ENCODE peak calls at places on chromosomes 16 and 17, in nine cellular contexts. M is AG04450, L is AG09319, T is body of pancreas, N is cardiac muscle cell, U is nephron progenitor cell, G is tibial nerve, Y is Calu3, I is lower lobe of right lung. R is an unnamed sample.

GRCh38 chr17:59618894-59619312 is 792 bp upstream of the CLTC start:
- DNase-seq in M (no peak), N (no peak), T (no peak), I (no peak), Y (no peak), L (peak), U (no peak), G (peak), R (peak)

GRCh38 chr16:81548901-81549546 is 104.4 kb downstream of the CMIP start:
- DNase-seq in U (no peak), L (no peak), T (peak), G (no peak), N (no peak), Y (peak), M (no peak), I (peak), R (no peak)

GRCh38 chr16:15996432-15997109 is 47.2 kb downstream of the ABCC1 start:
- DNase-seq in U (no peak), I (no peak), T (peak), G (peak), M (peak), N (peak), L (peak), Y (peak), R (no peak)

GRCh38 chr17:80113033-80113484 is 11.7 kb downstream of the GAA start:
- DNase-seq in G (no peak), I (no peak), N (no peak), T (no peak), Y (no peak), U (no peak), L (no peak), M (no peak), R (no peak)

GRCh38 chr16:4496305-4496704 is 20.1 kb downstream of the HMOX2 start:
- DNase-seq in U (no peak), M (no peak), L (no peak), T (no peak), G (no peak), Y (peak), N (no peak), I (no peak), R (no peak)

GRCh38 chr16:14454391-14454790 is 175.7 kb downstream of the PARN start:
- DNase-seq in M (peak), L (no peak), I (no peak), N (peak), G (no peak), U (no peak), Y (no peak), T (no peak), R (no peak)

GRCh38 chr17:49378311-49378710 is 16.3 kb upstream of the ZNF652 start:
- DNase-seq in U (no peak), Y (no peak), M (no peak), T (no peak), I (no peak), L (no peak), G (no peak), N (no peak), R (no peak)

GRCh38 chr17:77894126-77894956 is 64.2 kb upstream of the TNRC6C start:
- DNase-seq in L (no peak), U (no peak), I (no peak), N (no peak), M (no peak), G (no peak), T (no peak), Y (no peak), R (no peak)

GRCh38 chr17:49775546-49776260 is 11.8 kb upstream of the FAM117A start:
- DNase-seq in L (no peak), N (peak), Y (no peak), I (no peak), U (peak), T (no peak), G (no peak), M (no peak), R (no peak)

GRCh38 chr16:15649727-15650018 is 372 bp upstream of the NDE1 start:
- DNase-seq in T (no peak), M (no peak), N (no peak), I (no peak), G (no peak), U (no peak), Y (no peak), L (no peak), R (no peak)

GRCh38 chr16:56628486-56629035 is 3.0 kb downstream of the MT1E start:
- DNase-seq in G (no peak), Y (no peak), T (no peak), L (no peak), N (no peak), U (no peak), M (no peak), I (no peak), R (no peak)

GRCh38 chr17:71180801-71181385 is 939.9 kb upstream of the SOX9 start:
- DNase-seq in I (no peak), Y (no peak), T (peak), U (peak), M (peak), G (no peak), L (no peak), N (peak), R (no peak)

DNA sequence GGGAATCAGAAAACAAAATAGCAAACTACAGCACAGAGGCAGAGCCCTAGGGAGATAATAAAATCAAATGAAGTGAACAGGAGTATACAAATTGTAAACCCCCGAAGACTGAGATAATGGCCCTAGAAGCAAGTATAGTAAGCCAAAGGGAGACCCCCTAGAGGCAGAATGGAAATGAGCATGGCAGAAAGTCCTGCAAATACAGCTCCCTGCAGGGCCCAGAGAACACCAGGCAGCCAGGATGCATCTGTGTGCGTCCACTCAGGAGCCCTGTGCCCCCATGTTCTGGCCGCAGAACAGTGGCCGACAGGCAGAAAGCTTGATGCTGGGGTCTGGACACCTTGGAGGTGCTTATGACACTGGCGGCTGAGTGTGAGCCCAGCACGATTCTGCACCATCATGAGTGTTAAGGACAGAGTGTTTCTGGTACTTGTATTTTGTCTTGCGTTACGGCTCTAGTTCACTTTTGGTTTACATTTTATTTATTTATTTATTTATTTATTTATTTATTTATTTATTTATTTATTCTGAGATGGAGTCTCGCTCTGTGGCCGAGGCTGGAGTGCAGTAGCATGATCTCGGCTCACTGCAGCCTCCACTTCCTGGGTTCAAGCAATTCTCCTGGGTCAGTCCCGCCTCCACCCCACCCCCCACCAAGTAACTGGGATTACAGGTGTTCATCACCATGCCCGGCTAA is 48.7 kb downstream of the RGS9 start:
- DNase-seq in U (no peak), G (no peak), M (no peak), L (no peak), I (no peak), T (no peak), N (no peak), Y (no peak), R (no peak)
- TF ChIP-seq CTCF in U (no peak), G (no peak), M (no peak), L (no peak), I (no peak), T (no peak), N (no peak), Y (no peak), R (no peak)

GRCh38 chr17:8791248-8791909 is 7.8 kb downstream of the MFSD6L start:
- DNase-seq in N (no peak), T (no peak), G (no peak), Y (no peak), L (no peak), I (no peak), M (no peak), U (no peak), R (no peak)
- TF ChIP-seq CTCF in N (peak), T (no peak), G (no peak), Y (no peak), L (no peak), I (no peak), M (peak), U (no peak), R (no peak)

GRCh38 chr17:28547623-28548416 is 4.6 kb downstream of the UNC119 start:
- DNase-seq in I (peak), N (peak), T (peak), G (peak), U (peak), Y (peak), M (no peak), L (no peak), R (peak)

GRCh38 chr17:28550858-28551257 is 1.6 kb downstream of the UNC119 start:
- DNase-seq in U (peak), T (no peak), G (no peak), L (no peak), N (no peak), M (no peak), Y (no peak), I (no peak), R (no peak)

GRCh38 chr17:28547096-28547622 is 5.3 kb downstream of the UNC119 start:
- DNase-seq in U (no peak), Y (no peak), M (no peak), G (no peak), T (no peak), L (no peak), N (no peak), I (no peak), R (no peak)

GRCh38 chr17:28549274-28550132 is 2.9 kb downstream of the UNC119 start:
- DNase-seq in N (no peak), I (no peak), G (no peak), Y (no peak), L (no peak), M (no peak), U (no peak), T (peak), R (peak)

DNA sequence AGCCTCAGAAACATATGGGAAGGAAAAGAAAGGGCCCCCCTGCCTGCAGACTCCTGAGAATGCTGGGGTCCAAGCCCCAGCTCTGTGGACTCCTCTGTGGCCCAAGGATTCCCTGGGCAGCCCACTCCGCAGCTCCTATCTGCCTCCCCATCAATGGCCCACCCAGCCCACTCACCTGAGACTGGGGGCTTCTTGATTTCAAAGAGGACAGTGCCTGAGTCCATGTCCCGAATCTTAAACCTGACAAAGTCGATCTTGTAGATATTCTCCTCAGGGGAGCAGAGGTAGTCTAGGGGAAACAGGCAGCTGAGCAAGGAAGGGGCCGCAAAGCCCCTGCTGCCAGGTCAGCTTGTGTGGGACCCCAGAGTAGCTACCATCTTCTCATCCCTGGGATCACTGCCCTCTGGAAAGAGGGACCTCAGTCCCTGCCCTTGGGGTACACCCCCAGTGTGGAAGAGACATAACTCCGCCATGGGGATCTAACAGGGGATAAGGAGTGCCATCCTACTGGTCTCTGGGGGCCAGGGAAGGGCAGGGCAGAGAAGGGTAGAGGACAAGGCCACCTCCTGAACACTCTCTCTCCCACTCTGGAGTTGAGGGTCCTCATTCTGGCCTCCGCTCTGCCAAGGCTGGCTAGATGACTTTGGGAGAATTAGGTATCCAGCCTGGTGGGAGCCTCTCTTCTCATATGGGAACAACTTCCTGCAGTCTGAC is 3.9 kb downstream of the UNC119 start:
- DNase-seq in M (no peak), L (no peak), Y (no peak), G (no peak), T (no peak), N (no peak), U (no peak), I (no peak), R (no peak)
- TF ChIP-seq CTCF in M (no peak), L (no peak), Y (no peak), G (no peak), T (no peak), N (no peak), U (no peak), I (peak), R (peak)

DNA sequence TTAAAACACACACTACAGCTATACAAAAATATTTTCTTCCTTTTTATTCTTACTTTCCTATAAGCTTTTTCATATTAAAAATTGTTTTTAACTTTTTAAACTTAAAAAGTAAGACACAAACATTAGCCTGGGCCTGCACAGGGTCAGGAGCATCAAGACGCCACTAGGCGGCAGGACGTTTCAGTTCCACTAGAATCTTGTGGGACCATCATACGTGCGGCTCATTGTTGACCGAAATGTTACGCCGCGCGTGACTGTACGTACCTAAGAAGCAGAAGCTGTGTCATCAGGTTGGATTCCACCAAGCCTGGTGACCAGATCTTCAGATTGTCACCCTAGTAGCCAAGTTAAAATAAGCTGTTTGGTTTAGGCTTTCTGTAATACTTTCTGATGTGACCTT is 47.1 kb downstream of the USP10 start:
- DNase-seq in N (no peak), T (no peak), U (no peak), M (no peak), L (no peak), I (no peak), Y (no peak), G (no peak), R (no peak)
- TF ChIP-seq CTCF in N (peak), T (no peak), U (peak), M (peak), L (peak), I (peak), Y (peak), G (no peak), R (peak)

GRCh38 chr16:54285414-54286066 is 1.0 kb downstream of the IRX3 start:
- DNase-seq in I (no peak), T (no peak), U (peak), G (no peak), L (no peak), N (peak), M (no peak), Y (peak), R (no peak)
- TF ChIP-seq CTCF in I (no peak), T (no peak), U (no peak), G (no peak), L (no peak), N (no peak), M (no peak), Y (no peak), R (no peak)